ENCODE peak calls at places on chromosomes 3 and 15, in five cellular contexts. X is COR-L47; W is progenitor cell of endocrine pancreas; N is stimulated activated CD4-positive, alpha-beta T cell treated with anti-CD3 and anti-CD28 coated beads, Interleukin-2, amount 100 ng/mL, for 48 hours; P is fibroblast of pulmonary artery. Z is an unnamed sample.

GRCh38 chr15:39579487-39580116 is 1.3 kb upstream of the THBS1 start:
- DNase-seq in W (peak), N (no peak), P (peak), X (peak), Z (no peak)

GRCh38 chr3:40417845-40418543 is 31.0 kb downstream of the ENTPD3 start:
- DNase-seq in W (no peak), N (no peak), X (no peak), P (no peak), Z (no peak)

GRCh38 chr15:58490405-58491150 is 58.8 kb downstream of the LIPC start:
- DNase-seq in W (no peak), X (no peak), P (no peak), N (no peak), Z (no peak)

GRCh38 chr15:80976851-80977250 is 12.8 kb downstream of the MESD start:
- DNase-seq in X (no peak), N (no peak), P (no peak), W (no peak), Z (no peak)

GRCh38 chr15:30933293-30933692 is 29.6 kb downstream of the FAN1 start:
- DNase-seq in P (no peak), W (no peak), X (no peak), N (no peak), Z (no peak)

GRCh38 chr3:188643736-188644135 is 489.8 kb downstream of the LPP start:
- DNase-seq in W (no peak), X (no peak), P (no peak), N (no peak), Z (no peak)

GRCh38 chr3:64909011-64909410 is 221.2 kb upstream of the ADAMTS9 start:
- DNase-seq in W (no peak), X (no peak), N (no peak), P (no peak), Z (no peak)

GRCh38 chr15:80818996-80819395 is 39.8 kb downstream of the CEMIP start:
- DNase-seq in P (no peak), N (no peak), W (no peak), X (no peak), Z (no peak)

GRCh38 chr15:80978685-80979084 is 10.9 kb downstream of the MESD start:
- DNase-seq in X (no peak), N (no peak), P (no peak), W (no peak), Z (no peak)

GRCh38 chr3:100875239-100875638 is 118.0 kb downstream of the ABI3BP start:
- DNase-seq in X (peak), W (no peak), N (no peak), P (peak), Z (no peak)

GRCh38 chr15:101043911-101044624 is 124.9 kb downstream of the LRRK1 start:
- DNase-seq in X (no peak), N (no peak), P (no peak), W (no peak), Z (no peak)

GRCh38 chr15:45747426-45747825 is 112.6 kb downstream of the SQOR start:
- DNase-seq in N (no peak), W (no peak), P (no peak), X (no peak), Z (no peak)